ENCODE peak calls at places on chromosomes 13 and 19, in eight cellular contexts. O is CD4-positive, CD25-positive, alpha-beta regulatory T cell; R is HFF-Myc; B is body of pancreas; N is OCI-LY7; Q is pancreas; H is PC-3; T is lower leg skin. J is an unnamed sample.

GRCh38 chr19:17192751-17193150 is 22.4 kb upstream of the USE1 start:
- DNase-seq in O (no peak), R (no peak), B (no peak), N (no peak), Q (no peak), H (no peak), T (no peak), J (no peak)

GRCh38 chr19:12075538-12076139 is 11.1 kb downstream of the ZNF844 start:
- DNase-seq in O (no peak), R (no peak), B (no peak), N (no peak), Q (no peak), H (no peak), T (no peak), J (no peak)

GRCh38 chr13:24050292-24050711 is 110.2 kb upstream of the SPATA13 start:
- DNase-seq in O (no peak), R (peak; percentile 52), B (peak; percentile 50), N (no peak), Q (peak; percentile 45), H (peak; percentile 84), T (no peak), J (no peak)

GRCh38 chr19:56837492-56837891 is 3.0 kb downstream of the PEG3 start:
- DNase-seq in O (no peak), R (no peak), B (peak; percentile 92), N (no peak), Q (peak; percentile 82), H (peak; percentile 65), T (peak; percentile 41), J (no peak)

GRCh38 chr13:40026741-40027140 is 371.3 kb downstream of the COG6 start:
- DNase-seq in O (peak; percentile 0), R (no peak), B (no peak), N (no peak), Q (no peak), H (no peak), T (no peak), J (no peak)

GRCh38 chr13:41267106-41267505 is 3.7 kb upstream of the MTRF1 start:
- DNase-seq in O (no peak), R (no peak), B (no peak), N (no peak), Q (no peak), H (no peak), T (no peak), J (no peak)

GRCh38 chr19:23823952-23824389 is 65.3 kb upstream of the ZNF681 start:
- DNase-seq in O (peak; percentile 3), R (no peak), B (no peak), N (peak; percentile 96), Q (no peak), H (peak; percentile 20), T (no peak), J (peak; percentile 28)

GRCh38 chr19:39408392-39409206 is 2.0 kb downstream of the ZFP36 start:
- DNase-seq in O (peak; percentile 52), R (no peak), B (peak; percentile 71), N (no peak), Q (peak; percentile 53), H (peak; percentile 58), T (no peak), J (no peak)

GRCh38 chr13:94169783-94170513 is 309.5 kb downstream of the DCT start:
- DNase-seq in O (no peak), R (no peak), B (no peak), N (no peak), Q (no peak), H (no peak), T (no peak), J (no peak)

GRCh38 chr19:39401549-39402416 is 4.9 kb upstream of the ZFP36 start:
- DNase-seq in O (peak; percentile 84), R (no peak), B (peak; percentile 79), N (peak; percentile 68), Q (no peak), H (peak; percentile 76), T (peak; percentile 68), J (no peak)

GRCh38 chr13:112246731-112247470 is 129.3 kb upstream of the SPACA7 start:
- DNase-seq in O (no peak), R (no peak), B (no peak), N (no peak), Q (no peak), H (no peak), T (no peak), J (no peak)

GRCh38 chr19:7494416-7495098 is 5.7 kb upstream of the PEX11G start:
- DNase-seq in O (no peak), R (no peak), B (peak; percentile 88), N (no peak), Q (no peak), H (no peak), T (no peak), J (no peak)

DNA sequence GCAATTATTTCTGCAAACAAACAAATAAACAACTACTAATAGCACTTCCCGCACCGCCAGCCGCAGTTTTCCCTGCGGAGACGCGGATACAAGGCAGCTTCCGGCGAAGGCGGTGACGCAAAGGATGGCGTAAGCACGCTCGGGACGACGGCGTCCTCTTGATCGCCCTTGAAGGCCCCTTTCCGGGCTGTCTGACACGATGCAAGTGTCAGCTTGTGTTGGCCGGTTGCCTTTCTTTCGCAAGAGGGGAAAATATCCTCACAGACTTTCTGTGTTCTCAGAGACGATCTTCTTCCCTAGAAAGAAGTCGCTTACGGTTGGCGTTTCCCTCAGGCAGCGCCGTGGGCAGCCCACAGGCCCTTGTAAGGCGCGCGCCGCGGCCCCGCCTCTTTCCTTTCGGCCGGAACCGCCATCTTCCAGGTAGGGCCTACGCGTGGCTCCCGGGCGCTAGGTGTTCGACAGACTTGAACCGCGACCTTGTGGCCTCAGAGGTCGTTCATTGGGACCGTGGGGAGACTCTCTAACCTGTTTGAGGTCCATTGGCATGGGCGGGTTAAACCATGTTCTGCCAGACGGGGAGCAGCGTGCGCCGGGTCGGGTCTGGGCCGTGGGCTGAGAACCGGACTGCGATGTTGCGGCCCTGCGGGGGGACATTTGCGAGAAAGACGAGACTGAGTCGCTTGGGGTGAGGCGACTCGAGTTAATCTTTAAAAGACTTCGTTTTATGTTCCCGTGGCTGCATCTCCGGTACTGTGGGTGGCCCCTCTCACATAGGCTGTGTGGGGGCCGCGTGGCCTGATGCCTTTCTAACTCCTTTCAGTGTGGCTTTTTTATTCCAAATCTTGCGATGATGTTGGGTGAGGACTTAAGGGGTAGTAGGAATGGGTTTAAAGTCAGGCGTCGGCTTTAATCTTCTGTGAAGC is at the start of gene RPL21:
- DNase-seq in O (peak; percentile 95), R (peak; percentile 91), B (peak; percentile 96), N (peak; percentile 97), Q (peak; percentile 92), H (peak; percentile 90), T (peak; percentile 96), J (peak; percentile 94)
- H3K4me3 ChIP-seq in O (peak within 1 kb of the TSS; percentile 99), R (peak within 1 kb of the TSS; percentile 99), B (peak within 1 kb of the TSS; percentile 58), N (peak within 1 kb of the TSS; percentile 99), Q (peak within 1 kb of the TSS; percentile 71), H (peak within 1 kb of the TSS; percentile 90), T (peak within 1 kb of the TSS; percentile 87), J (peak within 1 kb of the TSS; percentile 82)

GRCh38 chr19:54461201-54462071 is 2.1 kb downstream of the LENG9 start:
- DNase-seq in O (no peak), R (no peak), B (no peak), N (no peak), Q (peak; percentile 50), H (no peak), T (no peak), J (no peak)

GRCh38 chr19:54458648-54459281 is 4.8 kb downstream of the LENG9 start:
- DNase-seq in O (no peak), R (no peak), B (no peak), N (no peak), Q (no peak), H (no peak), T (no peak), J (no peak)

GRCh38 chr19:54462072-54462712 is 1.4 kb downstream of the LENG9 start:
- DNase-seq in O (no peak), R (no peak), B (peak; percentile 72), N (no peak), Q (peak; percentile 69), H (no peak), T (no peak), J (no peak)

GRCh38 chr19:54459282-54460229 is 4.0 kb downstream of the LENG9 start:
- DNase-seq in O (no peak), R (no peak), B (peak; percentile 92), N (no peak), Q (peak; percentile 87), H (no peak), T (no peak), J (no peak)

DNA sequence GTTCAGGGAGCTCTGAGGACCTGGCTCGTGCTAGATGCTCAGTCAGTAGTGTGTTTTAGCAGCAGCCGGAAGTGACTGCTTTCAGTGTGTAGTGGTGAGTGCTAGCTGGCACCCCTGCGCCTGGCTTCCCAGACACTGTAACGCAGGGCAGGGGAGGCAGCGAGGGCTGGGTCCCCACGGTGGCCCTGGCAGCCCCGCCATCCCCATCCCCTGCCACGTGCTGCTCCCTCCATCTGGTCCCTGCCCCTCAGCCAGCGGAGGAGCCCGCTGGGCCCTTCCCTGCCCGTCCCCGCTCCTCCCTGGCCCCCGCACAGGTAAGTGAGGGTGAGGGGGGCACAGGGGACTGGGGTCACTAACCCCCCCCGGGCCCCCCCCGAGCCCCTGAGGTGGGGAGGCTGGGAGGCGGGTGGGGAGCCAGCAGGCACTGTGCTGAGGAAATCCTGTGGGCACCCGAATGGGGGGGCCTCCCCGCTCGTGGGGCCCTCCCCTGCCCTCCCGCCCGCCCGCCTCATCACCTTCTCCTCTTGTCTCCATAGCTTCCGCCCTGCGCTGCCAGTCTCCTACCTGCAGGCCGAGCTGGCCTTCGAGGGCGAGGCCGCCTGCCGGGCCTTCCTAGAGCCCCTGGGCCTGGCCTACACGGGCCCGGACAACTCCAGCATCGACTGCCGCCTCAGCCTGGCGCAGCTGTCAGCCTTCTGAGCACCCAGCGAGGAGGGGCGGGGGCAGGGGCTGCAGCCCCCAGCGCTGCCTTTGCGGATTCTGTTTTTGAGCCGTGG is 3.2 kb downstream of the LENG9 start:
- DNase-seq in O (no peak), R (no peak), B (no peak), N (no peak), Q (peak; percentile 59), H (no peak), T (no peak), J (no peak)
- H3K4me3 ChIP-seq in O (no peak overlapping the region), R (no peak overlapping the region), B (no peak overlapping the region), N (no peak overlapping the region), Q (no peak overlapping the region), H (no peak overlapping the region), T (no peak overlapping the region), J (no peak overlapping the region)

DNA sequence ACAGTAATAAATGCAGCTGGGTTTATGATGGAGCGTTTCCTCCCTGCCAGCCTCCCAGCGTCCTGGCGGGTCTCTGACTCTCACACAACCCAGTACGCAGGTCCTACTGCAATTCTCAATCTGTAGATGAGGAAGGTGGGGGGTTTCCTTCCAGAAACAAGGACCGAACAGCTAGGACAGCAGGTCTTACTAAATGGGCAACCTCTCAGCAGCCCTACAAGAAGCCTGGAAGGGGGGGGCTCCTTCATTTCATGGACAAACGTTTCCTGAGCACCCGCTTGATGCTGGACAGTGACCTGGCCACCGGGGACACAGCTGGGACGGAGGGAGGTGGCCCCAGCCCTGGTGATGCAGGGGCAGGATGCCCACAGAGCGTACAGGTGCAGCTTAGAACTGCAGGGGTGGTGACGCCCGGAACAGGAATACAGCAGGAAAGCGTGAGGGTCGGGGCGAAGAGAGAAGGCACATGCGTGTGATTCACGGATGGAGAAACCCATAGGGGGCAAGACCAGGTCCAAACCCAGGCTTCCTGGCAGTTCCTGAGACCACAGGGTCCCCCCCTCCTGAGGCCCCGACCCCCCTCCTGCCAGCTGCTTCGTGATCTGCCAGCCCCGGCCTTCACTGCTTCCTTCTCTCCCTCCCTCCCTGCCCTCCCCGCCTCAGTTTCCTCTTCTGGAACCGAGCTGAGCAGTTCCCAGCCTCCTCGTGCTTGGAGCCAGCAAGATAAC is 732 bp upstream of the C2CD4C start:
- DNase-seq in O (no peak), R (no peak), B (no peak), N (peak; percentile 23), Q (no peak), H (no peak), T (no peak), J (peak; percentile 21)
- H3K4me3 ChIP-seq in O (no peak overlapping the region), R (no peak overlapping the region), B (no peak overlapping the region), N (peak overlapping the region; percentile 65), Q (peak overlapping the region; percentile 43), H (peak overlapping the region; percentile 39), T (no peak overlapping the region), J (peak overlapping the region; percentile 53)

GRCh38 chr13:74287672-74288169 is 153.5 kb upstream of the KLF12 start:
- DNase-seq in O (peak; percentile 86), R (peak; percentile 44), B (peak; percentile 91), N (peak; percentile 88), Q (peak; percentile 67), H (peak; percentile 40), T (peak; percentile 42), J (peak; percentile 90)
- H3K4me3 ChIP-seq in O (peak overlapping the region; percentile 83), R (no peak overlapping the region), B (no peak overlapping the region), N (peak overlapping the region; percentile 55), Q (no peak overlapping the region), H (no peak overlapping the region), T (no peak overlapping the region), J (peak overlapping the region; percentile 11)

J was measured in Jurkat, Clone E6-1.